ENCODE peak calls at places on chromosomes 6 and 20, in four cellular contexts. L is pancreas, N is PC-3, P is skeletal muscle cell. B is an unnamed sample.

GRCh38 chr20:63701329-63702035 is 5.0 kb downstream of the TNFRSF6B start:
- DNase-seq in P (no peak), L (no peak), N (no peak), B (no peak)

GRCh38 chr6:136103763-136104311 is 146.3 kb downstream of the MTFR2 start:
- DNase-seq in N (no peak), P (no peak), L (peak; percentile 14), B (no peak)

GRCh38 chr6:98833101-98834059 is 994 bp upstream of the POU3F2 start:
- DNase-seq in N (peak; percentile 10), P (no peak), L (no peak), B (no peak)

GRCh38 chr6:68638225-68638900 is 3.3 kb downstream of the ADGRB3 start:
- DNase-seq in L (peak; percentile 17), P (no peak), N (peak; percentile 40), B (peak; percentile 49)

GRCh38 chr6:14857501-14857900 is 388.4 kb upstream of the JARID2 start:
- DNase-seq in N (no peak), L (no peak), P (no peak), B (no peak)

GRCh38 chr20:3800878-3801260 is 4.8 kb downstream of the CDC25B start:
- DNase-seq in N (no peak), L (no peak), P (no peak), B (no peak)

GRCh38 chr20:33790571-33790970 is 20.6 kb upstream of the CHMP4B start:
- DNase-seq in N (no peak), P (no peak), L (peak; percentile 65), B (no peak)

GRCh38 chr20:36210561-36210960 is 25.7 kb upstream of the AAR2 start:
- DNase-seq in N (no peak), P (no peak), L (no peak), B (no peak)

GRCh38 chr6:48917233-48917632 is 545.8 kb downstream of the MMUT start:
- DNase-seq in N (no peak), L (no peak), P (no peak), B (no peak)

GRCh38 chr6:170208651-170209353 is 82.1 kb downstream of the DLL1 start:
- DNase-seq in N (no peak), P (no peak), L (no peak), B (no peak)

GRCh38 chr20:34529742-34530141 is 13.5 kb downstream of the DYNLRB1 start:
- DNase-seq in P (no peak), L (no peak), N (no peak), B (no peak)

GRCh38 chr6:20170455-20171148 is 41.7 kb downstream of the MBOAT1 start:
- DNase-seq in P (no peak), L (no peak), N (no peak), B (no peak)

GRCh38 chr20:58981564-58982364 is 708 bp downstream of the NELFCD start:
- DNase-seq in N (peak; percentile 36), P (no peak), L (no peak), B (no peak)

GRCh38 chr6:63527658-63528514 is 44.4 kb upstream of the LOC128125822 start:
- DNase-seq in N (peak; percentile 92), L (peak; percentile 73), P (peak; percentile 100), B (peak; percentile 98)

GRCh38 chr6:111487656-111488055 is 4.6 kb upstream of the REV3L start:
- DNase-seq in N (peak; percentile 35), P (peak; percentile 40), L (no peak), B (no peak)

GRCh38 chr20:25197173-25197869 is 1.8 kb downstream of the ENTPD6 start:
- DNase-seq in N (peak; percentile 25), P (no peak), L (peak; percentile 11), B (no peak)
- H3K4me3 ChIP-seq in N (peak overlapping the region; percentile 86), P (peak overlapping the region; percentile 94), L (peak overlapping the region; percentile 75), B (no peak overlapping the region)

DNA sequence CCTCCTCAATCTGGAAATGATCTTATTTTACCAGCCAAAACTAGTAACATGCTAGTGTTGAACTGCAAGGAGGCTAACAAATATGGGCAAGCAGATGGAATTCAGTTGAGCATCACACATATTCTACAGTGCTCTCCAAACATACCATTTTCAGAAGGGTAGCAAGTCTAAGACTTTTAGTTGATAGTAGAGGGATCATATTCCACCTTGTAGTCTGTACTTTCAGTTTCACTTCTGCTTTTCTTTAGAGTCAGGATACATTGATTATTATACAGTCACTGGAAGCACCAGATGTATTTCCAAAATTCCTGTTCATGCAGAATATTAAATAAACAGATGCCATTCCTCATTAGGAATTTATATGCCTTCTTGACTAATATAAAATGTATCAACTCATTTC is 361.9 kb downstream of the CENPW start:
- DNase-seq in L (no peak), P (no peak), N (no peak), B (peak; percentile 3)
- H3K4me3 ChIP-seq in L (no peak overlapping the region), P (peak overlapping the region; percentile 14), N (peak overlapping the region; percentile 18), B (no peak overlapping the region)

GRCh38 chr6:152459245-152459644 is 177.9 kb downstream of the SYNE1 start:
- DNase-seq in P (no peak), N (no peak), L (no peak), B (no peak)

GRCh38 chr6:152458648-152459047 is 178.5 kb downstream of the SYNE1 start:
- DNase-seq in N (peak; percentile 10), L (no peak), P (peak; percentile 24), B (no peak)

GRCh38 chr6:152461556-152461955 is 175.6 kb downstream of the SYNE1 start:
- DNase-seq in N (peak; percentile 39), L (no peak), P (no peak), B (no peak)

GRCh38 chr6:152462716-152463115 is 174.4 kb downstream of the SYNE1 start:
- DNase-seq in L (no peak), P (no peak), N (no peak), B (no peak)

DNA sequence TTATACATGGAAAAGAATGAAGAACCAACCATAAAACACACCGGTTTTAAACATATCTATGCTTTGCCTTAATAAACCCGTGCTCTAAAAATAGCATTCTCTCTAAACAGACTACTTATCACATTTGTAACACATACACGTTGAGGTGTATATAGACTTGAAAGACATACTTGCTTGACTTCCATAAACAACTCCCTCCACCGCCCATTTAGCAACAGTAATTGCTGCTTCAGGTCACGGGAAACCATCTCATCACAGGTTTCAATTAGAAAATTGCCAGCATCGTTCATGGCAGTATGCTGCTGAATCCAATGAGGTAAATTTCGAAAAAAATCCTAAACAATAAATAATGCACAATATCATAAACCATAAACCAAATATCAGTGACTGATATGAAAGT is 174.0 kb downstream of the SYNE1 start:
- DNase-seq in P (no peak), L (no peak), N (no peak), B (no peak)
- H3K4me3 ChIP-seq in P (no peak overlapping the region), L (no peak overlapping the region), N (peak overlapping the region; percentile 56), B (no peak overlapping the region)

DNA sequence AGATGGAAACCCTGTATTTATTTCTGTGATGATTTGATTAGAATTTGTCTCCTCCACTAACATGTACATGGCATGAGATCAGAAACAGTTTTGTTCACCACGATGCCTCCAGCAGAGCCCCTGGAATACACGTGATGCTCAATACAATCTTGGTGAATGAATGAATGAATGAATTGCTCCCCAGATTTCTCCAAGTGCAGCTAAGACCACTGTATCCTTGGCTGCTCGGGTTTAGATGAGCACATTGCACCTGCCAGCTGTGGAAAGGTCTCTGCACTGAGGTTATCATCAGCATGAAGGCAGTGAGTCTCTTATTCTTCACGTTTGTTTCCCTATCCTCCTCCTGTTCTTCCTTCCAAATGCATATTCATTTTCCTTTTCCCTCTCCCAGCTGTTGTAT is 17.9 kb downstream of the CASS4 start:
- DNase-seq in L (no peak), P (no peak), N (no peak), B (no peak)
- H3K4me3 ChIP-seq in L (no peak overlapping the region), P (no peak overlapping the region), N (no peak overlapping the region), B (no peak overlapping the region)

DNA sequence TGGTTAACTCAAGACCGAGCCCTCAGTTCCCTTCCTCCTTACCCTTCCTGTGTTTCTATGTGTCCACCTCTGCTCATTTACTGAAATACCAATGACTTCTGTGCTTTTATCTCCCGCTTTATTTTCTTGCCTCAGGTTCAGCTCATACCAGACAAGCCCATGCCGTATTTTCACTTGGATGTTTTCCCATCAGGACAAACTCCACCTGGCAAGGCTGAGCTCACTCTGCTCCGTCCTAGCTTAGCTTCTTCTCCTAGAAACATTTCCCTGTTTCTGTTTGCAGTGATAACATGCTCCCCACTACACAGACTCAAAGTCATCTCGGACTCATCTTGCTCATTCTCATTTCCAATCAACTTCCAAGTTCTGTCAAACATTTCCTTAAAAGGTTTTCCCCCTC is 56.9 kb upstream of the TFB1M start:
- DNase-seq in N (no peak), P (no peak), L (no peak), B (no peak)
- H3K4me3 ChIP-seq in N (no peak overlapping the region), P (no peak overlapping the region), L (no peak overlapping the region), B (no peak overlapping the region)

DNA sequence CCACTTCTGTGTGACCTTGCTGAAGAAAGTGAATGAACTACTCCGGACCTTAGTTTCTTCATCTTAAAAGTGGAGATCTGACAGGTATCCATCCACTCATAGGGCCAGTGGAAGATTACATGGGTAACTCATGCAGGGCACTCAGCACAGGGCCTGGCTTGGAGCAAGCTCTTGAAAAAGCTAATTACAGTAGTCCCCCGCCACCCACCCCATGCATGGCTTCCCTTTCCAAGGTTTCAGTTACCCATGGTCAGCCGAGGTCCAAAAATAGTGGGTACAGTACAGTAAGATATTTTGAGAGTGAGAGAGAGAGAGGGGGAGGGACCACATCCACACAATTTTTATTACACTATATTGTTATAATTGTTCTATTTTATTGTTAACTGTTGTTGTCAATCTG is 7.1 kb upstream of the PMEPA1 start:
- DNase-seq in N (no peak), L (no peak), P (no peak), B (no peak)
- H3K4me3 ChIP-seq in N (no peak overlapping the region), L (no peak overlapping the region), P (no peak overlapping the region), B (no peak overlapping the region)

GRCh38 chr6:132464538-132465256 is 48.2 kb downstream of the STX7 start:
- DNase-seq in P (no peak), L (no peak), N (peak; percentile 37), B (no peak)
- H3K4me3 ChIP-seq in P (no peak overlapping the region), L (no peak overlapping the region), N (no peak overlapping the region), B (no peak overlapping the region)

GRCh38 chr6:27144740-27145079 is 102.8 kb upstream of the PRSS16 start:
- DNase-seq in L (no peak), P (no peak), N (no peak), B (no peak)
- H3K4me3 ChIP-seq in L (peak overlapping the region; percentile 1), P (peak overlapping the region; percentile 79), N (peak overlapping the region; percentile 82), B (peak overlapping the region; percentile 68)

GRCh38 chr6:168209420-168209819 is 110.2 kb downstream of the DACT2 start:
- DNase-seq in L (no peak), P (no peak), N (no peak), B (no peak)

GRCh38 chr6:168210239-168211107 is 109.1 kb downstream of the DACT2 start:
- DNase-seq in P (no peak), L (no peak), N (no peak), B (no peak)

GRCh38 chr6:168208436-168208835 is 111.1 kb downstream of the DACT2 start:
- DNase-seq in P (no peak), L (no peak), N (no peak), B (no peak)

GRCh38 chr6:168207421-168208175 is 112.0 kb downstream of the DACT2 start:
- DNase-seq in L (no peak), P (no peak), N (no peak), B (no peak)

GRCh38 chr6:168208854-168209253 is 110.7 kb downstream of the DACT2 start:
- DNase-seq in N (no peak), L (no peak), P (no peak), B (no peak)
- H3K4me3 ChIP-seq in N (no peak overlapping the region), L (no peak overlapping the region), P (no peak overlapping the region), B (no peak overlapping the region)

GRCh38 chr6:168789699-168790098 is 348.7 kb downstream of the SMOC2 start:
- DNase-seq in P (no peak), L (no peak), N (no peak), B (no peak)
- H3K4me3 ChIP-seq in P (no peak overlapping the region), L (no peak overlapping the region), N (no peak overlapping the region), B (no peak overlapping the region)

B was measured in astrocyte of the cerebellum.